ENCODE peak calls at places on chromosomes 5 and 9, in nine cellular contexts. One of them, this sample, is unnamed.

GRCh38 chr5:113047733-113048652 is 71.4 kb downstream of the DCP2 start:
- DNase-seq in endothelial cell: no peak
- DNase-seq in SK-N-SH: no peak
- DNase-seq in NCI-H460: no peak
- DNase-seq in kidney tubule cell: peak
- DNase-seq in NCI-H1694 treated with DMSO at 0.1 percent for 48 hours: no peak
- DNase-seq in neural progenitor cell: no peak
- DNase-seq in foreskin melanocyte: no peak
- DNase-seq in C1 segment of cervical spinal cord: peak
- DNase-seq in this sample: no peak

GRCh38 chr9:113446323-113446740 is 17.2 kb upstream of the RGS3 start:
- DNase-seq in endothelial cell: no peak
- DNase-seq in SK-N-SH: peak
- DNase-seq in NCI-H460: peak
- DNase-seq in kidney tubule cell: peak
- DNase-seq in NCI-H1694 treated with DMSO at 0.1 percent for 48 hours: peak
- DNase-seq in neural progenitor cell: peak
- DNase-seq in foreskin melanocyte: peak
- DNase-seq in C1 segment of cervical spinal cord: no peak
- DNase-seq in this sample: peak

GRCh38 chr5:34680896-34681295 is 24.8 kb downstream of the RAI14 start:
- DNase-seq in endothelial cell: no peak
- DNase-seq in SK-N-SH: no peak
- DNase-seq in NCI-H460: no peak
- DNase-seq in kidney tubule cell: no peak
- DNase-seq in NCI-H1694 treated with DMSO at 0.1 percent for 48 hours: no peak
- DNase-seq in neural progenitor cell: no peak
- DNase-seq in foreskin melanocyte: no peak
- DNase-seq in C1 segment of cervical spinal cord: no peak
- DNase-seq in this sample: no peak

GRCh38 chr5:68332546-68332945 is 117.0 kb downstream of the PIK3R1 start:
- DNase-seq in endothelial cell: no peak
- DNase-seq in SK-N-SH: no peak
- DNase-seq in NCI-H460: no peak
- DNase-seq in kidney tubule cell: peak
- DNase-seq in NCI-H1694 treated with DMSO at 0.1 percent for 48 hours: no peak
- DNase-seq in neural progenitor cell: no peak
- DNase-seq in foreskin melanocyte: no peak
- DNase-seq in C1 segment of cervical spinal cord: no peak
- DNase-seq in this sample: no peak

GRCh38 chr5:1090538-1090937 is 21.3 kb downstream of the SLC12A7 start:
- DNase-seq in endothelial cell: no peak
- DNase-seq in SK-N-SH: no peak
- DNase-seq in NCI-H460: no peak
- DNase-seq in kidney tubule cell: peak
- DNase-seq in NCI-H1694 treated with DMSO at 0.1 percent for 48 hours: no peak
- DNase-seq in neural progenitor cell: no peak
- DNase-seq in foreskin melanocyte: peak
- DNase-seq in C1 segment of cervical spinal cord: no peak
- DNase-seq in this sample: no peak

GRCh38 chr5:130476325-130476724 is 572.1 kb downstream of the CHSY3 start:
- DNase-seq in endothelial cell: no peak
- DNase-seq in SK-N-SH: no peak
- DNase-seq in NCI-H460: no peak
- DNase-seq in kidney tubule cell: peak
- DNase-seq in NCI-H1694 treated with DMSO at 0.1 percent for 48 hours: no peak
- DNase-seq in neural progenitor cell: no peak
- DNase-seq in foreskin melanocyte: no peak
- DNase-seq in C1 segment of cervical spinal cord: no peak
- DNase-seq in this sample: no peak

GRCh38 chr9:131038256-131039128 is 29.5 kb downstream of the LAMC3 start:
- DNase-seq in endothelial cell: no peak
- DNase-seq in SK-N-SH: no peak
- DNase-seq in NCI-H460: no peak
- DNase-seq in kidney tubule cell: no peak
- DNase-seq in NCI-H1694 treated with DMSO at 0.1 percent for 48 hours: peak
- DNase-seq in neural progenitor cell: no peak
- DNase-seq in foreskin melanocyte: no peak
- DNase-seq in C1 segment of cervical spinal cord: no peak
- DNase-seq in this sample: no peak

GRCh38 chr5:143154495-143155375 is 248.8 kb downstream of the NR3C1 start:
- DNase-seq in endothelial cell: no peak
- DNase-seq in SK-N-SH: no peak
- DNase-seq in NCI-H460: no peak
- DNase-seq in kidney tubule cell: peak
- DNase-seq in NCI-H1694 treated with DMSO at 0.1 percent for 48 hours: no peak
- DNase-seq in neural progenitor cell: peak
- DNase-seq in foreskin melanocyte: no peak
- DNase-seq in C1 segment of cervical spinal cord: no peak
- DNase-seq in this sample: no peak

GRCh38 chr5:147935032-147935431 is 28.7 kb upstream of the C5orf46 start:
- DNase-seq in endothelial cell: peak
- DNase-seq in SK-N-SH: peak
- DNase-seq in NCI-H460: peak
- DNase-seq in kidney tubule cell: peak
- DNase-seq in NCI-H1694 treated with DMSO at 0.1 percent for 48 hours: peak
- DNase-seq in neural progenitor cell: peak
- DNase-seq in foreskin melanocyte: peak
- DNase-seq in C1 segment of cervical spinal cord: no peak
- DNase-seq in this sample: peak

GRCh38 chr9:135888766-135889394 is 18.5 kb downstream of the CAMSAP1 start:
- DNase-seq in endothelial cell: no peak
- DNase-seq in SK-N-SH: no peak
- DNase-seq in NCI-H460: no peak
- DNase-seq in kidney tubule cell: no peak
- DNase-seq in NCI-H1694 treated with DMSO at 0.1 percent for 48 hours: no peak
- DNase-seq in neural progenitor cell: no peak
- DNase-seq in foreskin melanocyte: no peak
- DNase-seq in C1 segment of cervical spinal cord: no peak
- DNase-seq in this sample: no peak

GRCh38 chr5:118253401-118254061 is 734.8 kb downstream of the DTWD2 start:
- DNase-seq in endothelial cell: no peak
- DNase-seq in SK-N-SH: no peak
- DNase-seq in NCI-H460: no peak
- DNase-seq in kidney tubule cell: no peak
- DNase-seq in NCI-H1694 treated with DMSO at 0.1 percent for 48 hours: peak
- DNase-seq in neural progenitor cell: no peak
- DNase-seq in foreskin melanocyte: peak
- DNase-seq in C1 segment of cervical spinal cord: no peak
- DNase-seq in this sample: no peak

GRCh38 chr5:6548752-6549151 is 84.1 kb downstream of the NSUN2 start:
- DNase-seq in endothelial cell: no peak
- DNase-seq in SK-N-SH: no peak
- DNase-seq in NCI-H460: no peak
- DNase-seq in kidney tubule cell: no peak
- DNase-seq in NCI-H1694 treated with DMSO at 0.1 percent for 48 hours: no peak
- DNase-seq in neural progenitor cell: no peak
- DNase-seq in foreskin melanocyte: no peak
- DNase-seq in C1 segment of cervical spinal cord: no peak
- DNase-seq in this sample: no peak

This sample was measured in T47D.